ENCODE peak calls at places on chromosomes 16 and 17, in nine cellular contexts. One of them, this sample, is unnamed.

GRCh38 chr16:64437706-64438329 is 684.0 kb downstream of the CDH11 start:
- DNase-seq in AG08395: no peak
- DNase-seq in activated naive CD4-positive, alpha-beta T cell treated with anti-CD3 and anti-CD28 coated beads, Interleukin-2, amount 50 U/mL, for 72 hours: no peak
- DNase-seq in retinal pigment epithelial cell: no peak
- DNase-seq in kidney tubule cell: no peak
- DNase-seq in skeletal muscle cell: no peak
- DNase-seq in type B pancreatic cell: no peak
- DNase-seq in GM19239: no peak
- DNase-seq in cardiac fibroblast: no peak
- DNase-seq in this sample: no peak

GRCh38 chr16:10964039-10964890 is 19.9 kb downstream of the CLEC16A start:
- DNase-seq in AG08395: peak
- DNase-seq in activated naive CD4-positive, alpha-beta T cell treated with anti-CD3 and anti-CD28 coated beads, Interleukin-2, amount 50 U/mL, for 72 hours: peak
- DNase-seq in retinal pigment epithelial cell: no peak
- DNase-seq in kidney tubule cell: peak
- DNase-seq in skeletal muscle cell: no peak
- DNase-seq in type B pancreatic cell: peak
- DNase-seq in GM19239: peak
- DNase-seq in cardiac fibroblast: peak
- DNase-seq in this sample: peak

GRCh38 chr16:31357324-31358156 is 2.6 kb downstream of the ITGAX start:
- DNase-seq in AG08395: no peak
- DNase-seq in activated naive CD4-positive, alpha-beta T cell treated with anti-CD3 and anti-CD28 coated beads, Interleukin-2, amount 50 U/mL, for 72 hours: no peak
- DNase-seq in retinal pigment epithelial cell: no peak
- DNase-seq in kidney tubule cell: no peak
- DNase-seq in skeletal muscle cell: no peak
- DNase-seq in type B pancreatic cell: no peak
- DNase-seq in GM19239: no peak
- DNase-seq in cardiac fibroblast: no peak
- DNase-seq in this sample: no peak

GRCh38 chr16:58515871-58516767 is 802 bp downstream of the SETD6 start:
- DNase-seq in AG08395: no peak
- DNase-seq in activated naive CD4-positive, alpha-beta T cell treated with anti-CD3 and anti-CD28 coated beads, Interleukin-2, amount 50 U/mL, for 72 hours: peak
- DNase-seq in retinal pigment epithelial cell: no peak
- DNase-seq in kidney tubule cell: peak
- DNase-seq in skeletal muscle cell: no peak
- DNase-seq in type B pancreatic cell: no peak
- DNase-seq in GM19239: peak
- DNase-seq in cardiac fibroblast: peak
- DNase-seq in this sample: peak

GRCh38 chr16:79598341-79599181 is 2.0 kb downstream of the MAF start:
- DNase-seq in AG08395: no peak
- DNase-seq in activated naive CD4-positive, alpha-beta T cell treated with anti-CD3 and anti-CD28 coated beads, Interleukin-2, amount 50 U/mL, for 72 hours: peak
- DNase-seq in retinal pigment epithelial cell: no peak
- DNase-seq in kidney tubule cell: peak
- DNase-seq in skeletal muscle cell: peak
- DNase-seq in type B pancreatic cell: peak
- DNase-seq in GM19239: no peak
- DNase-seq in cardiac fibroblast: peak
- DNase-seq in this sample: peak

GRCh38 chr17:77836557-77837041 is 121.9 kb upstream of the TNRC6C start:
- DNase-seq in AG08395: no peak
- DNase-seq in activated naive CD4-positive, alpha-beta T cell treated with anti-CD3 and anti-CD28 coated beads, Interleukin-2, amount 50 U/mL, for 72 hours: peak
- DNase-seq in retinal pigment epithelial cell: no peak
- DNase-seq in kidney tubule cell: peak
- DNase-seq in skeletal muscle cell: peak
- DNase-seq in type B pancreatic cell: no peak
- DNase-seq in GM19239: no peak
- DNase-seq in cardiac fibroblast: peak
- DNase-seq in this sample: peak

GRCh38 chr17:43114101-43114691 is 11.0 kb downstream of the BRCA1 start:
- DNase-seq in AG08395: no peak
- DNase-seq in activated naive CD4-positive, alpha-beta T cell treated with anti-CD3 and anti-CD28 coated beads, Interleukin-2, amount 50 U/mL, for 72 hours: no peak
- DNase-seq in retinal pigment epithelial cell: no peak
- DNase-seq in kidney tubule cell: peak
- DNase-seq in skeletal muscle cell: no peak
- DNase-seq in type B pancreatic cell: no peak
- DNase-seq in GM19239: no peak
- DNase-seq in cardiac fibroblast: no peak
- DNase-seq in this sample: no peak

GRCh38 chr16:22198547-22199293 is 7.4 kb upstream of the EEF2K start:
- DNase-seq in AG08395: no peak
- DNase-seq in activated naive CD4-positive, alpha-beta T cell treated with anti-CD3 and anti-CD28 coated beads, Interleukin-2, amount 50 U/mL, for 72 hours: no peak
- DNase-seq in retinal pigment epithelial cell: no peak
- DNase-seq in kidney tubule cell: no peak
- DNase-seq in skeletal muscle cell: no peak
- DNase-seq in type B pancreatic cell: no peak
- DNase-seq in GM19239: no peak
- DNase-seq in cardiac fibroblast: no peak
- DNase-seq in this sample: no peak

GRCh38 chr17:10907370-10907769 is 69.5 kb upstream of the PIRT start:
- DNase-seq in AG08395: no peak
- DNase-seq in activated naive CD4-positive, alpha-beta T cell treated with anti-CD3 and anti-CD28 coated beads, Interleukin-2, amount 50 U/mL, for 72 hours: no peak
- DNase-seq in retinal pigment epithelial cell: no peak
- DNase-seq in kidney tubule cell: no peak
- DNase-seq in skeletal muscle cell: no peak
- DNase-seq in type B pancreatic cell: no peak
- DNase-seq in GM19239: no peak
- DNase-seq in cardiac fibroblast: no peak
- DNase-seq in this sample: no peak

GRCh38 chr17:13410214-13410613 is 191.5 kb downstream of the HS3ST3A1 start:
- DNase-seq in AG08395: no peak
- DNase-seq in activated naive CD4-positive, alpha-beta T cell treated with anti-CD3 and anti-CD28 coated beads, Interleukin-2, amount 50 U/mL, for 72 hours: no peak
- DNase-seq in retinal pigment epithelial cell: no peak
- DNase-seq in kidney tubule cell: no peak
- DNase-seq in skeletal muscle cell: no peak
- DNase-seq in type B pancreatic cell: no peak
- DNase-seq in GM19239: no peak
- DNase-seq in cardiac fibroblast: no peak
- DNase-seq in this sample: no peak

GRCh38 chr17:40358323-40359038 is 6.1 kb downstream of the GJD3 start:
- DNase-seq in AG08395: peak
- DNase-seq in activated naive CD4-positive, alpha-beta T cell treated with anti-CD3 and anti-CD28 coated beads, Interleukin-2, amount 50 U/mL, for 72 hours: peak
- DNase-seq in retinal pigment epithelial cell: no peak
- DNase-seq in kidney tubule cell: peak
- DNase-seq in skeletal muscle cell: no peak
- DNase-seq in type B pancreatic cell: peak
- DNase-seq in GM19239: peak
- DNase-seq in cardiac fibroblast: peak
- DNase-seq in this sample: peak

GRCh38 chr17:37358098-37358829 is 17.5 kb upstream of the C17orf78 start:
- DNase-seq in AG08395: peak
- DNase-seq in activated naive CD4-positive, alpha-beta T cell treated with anti-CD3 and anti-CD28 coated beads, Interleukin-2, amount 50 U/mL, for 72 hours: peak
- DNase-seq in retinal pigment epithelial cell: no peak
- DNase-seq in kidney tubule cell: peak
- DNase-seq in skeletal muscle cell: peak
- DNase-seq in type B pancreatic cell: peak
- DNase-seq in GM19239: peak
- DNase-seq in cardiac fibroblast: peak
- DNase-seq in this sample: peak

GRCh38 chr17:11486726-11487310 is 111.5 kb upstream of the DNAH9 start:
- DNase-seq in AG08395: no peak
- DNase-seq in activated naive CD4-positive, alpha-beta T cell treated with anti-CD3 and anti-CD28 coated beads, Interleukin-2, amount 50 U/mL, for 72 hours: no peak
- DNase-seq in retinal pigment epithelial cell: no peak
- DNase-seq in kidney tubule cell: no peak
- DNase-seq in skeletal muscle cell: no peak
- DNase-seq in type B pancreatic cell: no peak
- DNase-seq in GM19239: no peak
- DNase-seq in cardiac fibroblast: no peak
- DNase-seq in this sample: no peak

GRCh38 chr17:78238823-78239488 is 7.5 kb downstream of the TMEM235 start:
- DNase-seq in AG08395: no peak
- DNase-seq in activated naive CD4-positive, alpha-beta T cell treated with anti-CD3 and anti-CD28 coated beads, Interleukin-2, amount 50 U/mL, for 72 hours: no peak
- DNase-seq in retinal pigment epithelial cell: no peak
- DNase-seq in kidney tubule cell: no peak
- DNase-seq in skeletal muscle cell: no peak
- DNase-seq in type B pancreatic cell: peak
- DNase-seq in GM19239: no peak
- DNase-seq in cardiac fibroblast: no peak
- DNase-seq in this sample: no peak

GRCh38 chr17:40069751-40070643 is 7.2 kb downstream of the THRA start:
- DNase-seq in AG08395: no peak
- DNase-seq in activated naive CD4-positive, alpha-beta T cell treated with anti-CD3 and anti-CD28 coated beads, Interleukin-2, amount 50 U/mL, for 72 hours: no peak
- DNase-seq in retinal pigment epithelial cell: no peak
- DNase-seq in kidney tubule cell: no peak
- DNase-seq in skeletal muscle cell: no peak
- DNase-seq in type B pancreatic cell: no peak
- DNase-seq in GM19239: no peak
- DNase-seq in cardiac fibroblast: peak
- DNase-seq in this sample: peak

GRCh38 chr16:66026211-66026610 is 340.3 kb upstream of the CDH5 start:
- DNase-seq in AG08395: no peak
- DNase-seq in activated naive CD4-positive, alpha-beta T cell treated with anti-CD3 and anti-CD28 coated beads, Interleukin-2, amount 50 U/mL, for 72 hours: no peak
- DNase-seq in retinal pigment epithelial cell: no peak
- DNase-seq in kidney tubule cell: peak
- DNase-seq in skeletal muscle cell: no peak
- DNase-seq in type B pancreatic cell: no peak
- DNase-seq in GM19239: no peak
- DNase-seq in cardiac fibroblast: peak
- DNase-seq in this sample: no peak

GRCh38 chr16:7405166-7405565 is 72.5 kb downstream of the RBFOX1 start:
- DNase-seq in AG08395: peak
- DNase-seq in activated naive CD4-positive, alpha-beta T cell treated with anti-CD3 and anti-CD28 coated beads, Interleukin-2, amount 50 U/mL, for 72 hours: no peak
- DNase-seq in retinal pigment epithelial cell: no peak
- DNase-seq in kidney tubule cell: peak
- DNase-seq in skeletal muscle cell: no peak
- DNase-seq in type B pancreatic cell: no peak
- DNase-seq in GM19239: no peak
- DNase-seq in cardiac fibroblast: no peak
- DNase-seq in this sample: no peak

GRCh38 chr16:3737181-3737580 is 19.9 kb upstream of the TRAP1 start:
- DNase-seq in AG08395: no peak
- DNase-seq in activated naive CD4-positive, alpha-beta T cell treated with anti-CD3 and anti-CD28 coated beads, Interleukin-2, amount 50 U/mL, for 72 hours: no peak
- DNase-seq in retinal pigment epithelial cell: no peak
- DNase-seq in kidney tubule cell: no peak
- DNase-seq in skeletal muscle cell: no peak
- DNase-seq in type B pancreatic cell: no peak
- DNase-seq in GM19239: no peak
- DNase-seq in cardiac fibroblast: no peak
- DNase-seq in this sample: peak

GRCh38 chr16:89972244-89973234 is 24.0 kb downstream of the DEF8 start:
- DNase-seq in AG08395: peak
- DNase-seq in activated naive CD4-positive, alpha-beta T cell treated with anti-CD3 and anti-CD28 coated beads, Interleukin-2, amount 50 U/mL, for 72 hours: peak
- DNase-seq in retinal pigment epithelial cell: peak
- DNase-seq in kidney tubule cell: peak
- DNase-seq in skeletal muscle cell: peak
- DNase-seq in type B pancreatic cell: peak
- DNase-seq in GM19239: peak
- DNase-seq in cardiac fibroblast: peak
- DNase-seq in this sample: peak

GRCh38 chr16:89924925-89925307 is 1.8 kb downstream of the TUBB3 start:
- DNase-seq in AG08395: no peak
- DNase-seq in activated naive CD4-positive, alpha-beta T cell treated with anti-CD3 and anti-CD28 coated beads, Interleukin-2, amount 50 U/mL, for 72 hours: no peak
- DNase-seq in retinal pigment epithelial cell: no peak
- DNase-seq in kidney tubule cell: peak
- DNase-seq in skeletal muscle cell: no peak
- DNase-seq in type B pancreatic cell: no peak
- DNase-seq in GM19239: no peak
- DNase-seq in cardiac fibroblast: no peak
- DNase-seq in this sample: no peak

GRCh38 chr17:28191018-28191417 is 128.0 kb upstream of the TMEM97 start:
- DNase-seq in AG08395: no peak
- DNase-seq in activated naive CD4-positive, alpha-beta T cell treated with anti-CD3 and anti-CD28 coated beads, Interleukin-2, amount 50 U/mL, for 72 hours: no peak
- DNase-seq in retinal pigment epithelial cell: no peak
- DNase-seq in kidney tubule cell: no peak
- DNase-seq in skeletal muscle cell: no peak
- DNase-seq in type B pancreatic cell: no peak
- DNase-seq in GM19239: no peak
- DNase-seq in cardiac fibroblast: no peak
- DNase-seq in this sample: no peak

GRCh38 chr17:56918916-56919315 is 5.1 kb upstream of the TRIM25 start:
- DNase-seq in AG08395: no peak
- DNase-seq in activated naive CD4-positive, alpha-beta T cell treated with anti-CD3 and anti-CD28 coated beads, Interleukin-2, amount 50 U/mL, for 72 hours: no peak
- DNase-seq in retinal pigment epithelial cell: no peak
- DNase-seq in kidney tubule cell: no peak
- DNase-seq in skeletal muscle cell: peak
- DNase-seq in type B pancreatic cell: no peak
- DNase-seq in GM19239: no peak
- DNase-seq in cardiac fibroblast: peak
- DNase-seq in this sample: no peak